ENCODE peak calls at places on chromosomes 3 and 15, in six cellular contexts. Q, U, H, T, W and P are unnamed samples.

GRCh38 chr15:92663250-92663951 is 7.8 kb upstream of the FAM174B start:
- DNase-seq in Q (no peak), U (no peak), H (no peak), T (no peak), W (no peak), P (no peak)

GRCh38 chr3:28950614-28951013 is 330.3 kb upstream of the RBMS3 start:
- DNase-seq in Q (no peak), U (no peak), H (no peak), T (no peak), W (no peak), P (no peak)

GRCh38 chr3:32820971-32821685 is 3.3 kb downstream of the TRIM71 start:
- DNase-seq in Q (no peak), U (no peak), H (no peak), T (no peak), W (no peak), P (no peak)

GRCh38 chr3:65650247-65650646 is 388.5 kb downstream of the MAGI1 start:
- DNase-seq in Q (no peak), U (no peak), H (no peak), T (no peak), W (no peak), P (no peak)

GRCh38 chr3:158896729-158897128 is 94.9 kb downstream of the MFSD1 start:
- DNase-seq in Q (no peak), U (no peak), H (no peak), T (no peak), W (no peak), P (no peak)

GRCh38 chr3:152127058-152127457 is 141.7 kb upstream of the MBNL1 start:
- DNase-seq in Q (no peak), U (no peak), H (no peak), T (no peak), W (no peak), P (no peak)

GRCh38 chr3:98906230-98906629 is 4.7 kb upstream of the DCBLD2 start:
- DNase-seq in Q (peak), U (no peak), H (no peak), T (no peak), W (no peak), P (no peak)

GRCh38 chr15:88450125-88450798 is 16.9 kb downstream of the MRPL46 start:
- DNase-seq in Q (peak), U (peak), H (peak), T (peak), W (peak), P (peak)

GRCh38 chr15:75065851-75066509 is 42.6 kb downstream of the PPCDC start:
- DNase-seq in Q (no peak), U (no peak), H (no peak), T (peak), W (peak), P (no peak)

GRCh38 chr15:75063338-75063737 is 39.9 kb downstream of the PPCDC start:
- DNase-seq in Q (no peak), U (no peak), H (no peak), T (no peak), W (no peak), P (no peak)

GRCh38 chr15:75062706-75063105 is 39.3 kb downstream of the PPCDC start:
- DNase-seq in Q (no peak), U (no peak), H (no peak), T (no peak), W (no peak), P (no peak)

GRCh38 chr15:75065467-75065850 is 42.1 kb downstream of the PPCDC start:
- DNase-seq in Q (no peak), U (no peak), H (no peak), T (peak), W (no peak), P (no peak)

GRCh38 chr15:75063889-75064288 is 40.5 kb downstream of the PPCDC start:
- DNase-seq in Q (no peak), U (no peak), H (no peak), T (no peak), W (no peak), P (no peak)
- TF ChIP-seq JUND in Q (no peak), U (no peak), H (no peak), T (no peak), W (no peak), P (no peak)

DNA sequence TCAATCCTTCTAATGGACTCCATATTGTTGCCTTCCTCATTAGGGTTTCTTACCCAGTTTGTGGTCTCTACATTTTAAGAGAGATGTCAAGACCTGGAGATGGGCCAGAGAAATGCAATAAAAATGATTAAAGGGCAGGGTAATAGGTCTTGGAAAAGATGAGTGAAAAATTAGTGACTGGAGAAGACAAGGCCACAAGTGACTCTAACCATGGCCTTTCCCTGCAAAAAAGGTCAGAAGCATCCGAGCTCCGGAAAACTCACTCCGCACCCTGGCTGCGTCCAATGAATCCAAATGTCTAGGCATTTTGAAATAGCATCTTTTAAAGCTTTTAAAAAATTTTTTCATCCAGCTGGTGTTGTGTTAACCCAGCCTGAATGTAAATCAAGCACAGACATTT is 152.9 kb downstream of the ARRDC4 start:
- DNase-seq in Q (no peak), U (no peak), H (no peak), T (no peak), W (no peak), P (no peak)
- TF ChIP-seq JUND in Q (no peak), U (no peak), H (no peak), T (no peak), W (no peak), P (no peak)

DNA sequence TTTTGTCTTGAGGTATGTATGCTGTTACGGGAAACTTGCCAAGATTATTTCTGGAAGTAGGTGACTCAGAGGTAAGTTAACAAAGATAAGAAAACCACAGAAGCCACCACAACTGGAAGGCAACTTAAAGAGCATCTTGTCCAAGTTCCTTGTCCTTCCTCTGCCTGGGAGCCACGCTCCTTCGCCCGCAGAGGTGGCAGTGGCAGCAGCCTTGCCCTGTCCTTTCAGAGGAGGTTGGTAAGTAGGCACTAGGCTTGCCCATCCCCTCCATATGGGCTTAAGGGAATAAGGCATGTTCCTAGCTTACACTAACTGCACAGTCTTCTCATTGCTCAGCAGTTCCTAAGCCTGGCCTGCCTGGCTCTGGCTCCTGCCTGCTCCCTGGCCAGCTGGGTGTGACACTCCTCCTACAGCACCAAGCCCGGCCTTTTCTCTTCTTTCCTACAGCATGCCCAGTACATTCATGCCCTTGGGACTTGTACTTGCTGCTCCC is 48.0 kb upstream of the RAB6B start:
- DNase-seq in Q (peak), U (no peak), H (no peak), T (no peak), W (peak), P (peak)
- TF ChIP-seq JUND in Q (peak), U (no peak), H (peak), T (no peak), W (peak), P (no peak)

GRCh38 chr15:79091204-79091867 is 756 bp upstream of the RASGRF1 start:
- DNase-seq in Q (no peak), U (no peak), H (peak), T (no peak), W (no peak), P (peak)

GRCh38 chr15:79089890-79090486 is 592 bp downstream of the RASGRF1 start:
- DNase-seq in Q (no peak), U (no peak), H (peak), T (no peak), W (no peak), P (peak)

GRCh38 chr15:79089331-79089889 is 1.2 kb downstream of the RASGRF1 start:
- DNase-seq in Q (no peak), U (no peak), H (peak), T (no peak), W (no peak), P (no peak)

GRCh38 chr15:79092382-79092781 is 1.8 kb upstream of the RASGRF1 start:
- DNase-seq in Q (no peak), U (no peak), H (no peak), T (no peak), W (no peak), P (no peak)

DNA sequence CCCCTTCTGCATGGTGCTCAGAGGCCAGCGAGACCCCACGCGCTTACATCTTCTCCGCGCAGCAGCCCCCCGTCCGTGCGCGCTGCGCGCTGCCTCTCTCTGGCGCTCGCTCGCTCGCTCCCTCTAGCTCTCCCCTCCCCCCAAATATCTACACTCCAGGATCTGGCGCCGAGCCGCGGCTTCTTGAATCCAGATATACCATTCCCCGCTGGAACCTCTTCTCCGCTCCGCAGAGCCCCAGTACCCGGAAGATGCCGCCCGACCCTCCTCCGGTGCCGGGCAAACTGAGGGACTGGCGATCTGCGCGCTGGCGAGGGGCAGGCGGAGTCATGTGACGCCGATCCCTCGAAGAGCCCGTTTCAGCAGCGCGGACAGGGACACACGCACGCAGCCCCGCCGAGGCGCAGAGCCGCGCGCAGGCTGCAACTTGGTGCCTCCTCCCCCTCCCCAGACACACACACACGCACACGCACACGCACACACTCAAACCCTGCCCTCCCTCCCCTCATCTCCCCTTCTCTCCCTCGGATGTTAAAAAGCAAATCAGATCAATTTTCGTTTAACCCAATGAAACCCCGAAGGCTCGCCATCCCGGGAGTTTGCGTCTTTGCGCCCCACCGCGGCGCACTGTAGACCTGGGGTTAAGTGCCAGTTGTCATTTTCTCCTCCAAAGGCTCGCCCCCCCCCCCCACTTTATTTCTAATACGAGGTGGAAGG is at the start of gene RASGRF1:
- DNase-seq in Q (no peak), U (no peak), H (peak), T (no peak), W (no peak), P (peak)
- TF ChIP-seq JUND in Q (no peak), U (no peak), H (no peak), T (no peak), W (no peak), P (no peak)

DNA sequence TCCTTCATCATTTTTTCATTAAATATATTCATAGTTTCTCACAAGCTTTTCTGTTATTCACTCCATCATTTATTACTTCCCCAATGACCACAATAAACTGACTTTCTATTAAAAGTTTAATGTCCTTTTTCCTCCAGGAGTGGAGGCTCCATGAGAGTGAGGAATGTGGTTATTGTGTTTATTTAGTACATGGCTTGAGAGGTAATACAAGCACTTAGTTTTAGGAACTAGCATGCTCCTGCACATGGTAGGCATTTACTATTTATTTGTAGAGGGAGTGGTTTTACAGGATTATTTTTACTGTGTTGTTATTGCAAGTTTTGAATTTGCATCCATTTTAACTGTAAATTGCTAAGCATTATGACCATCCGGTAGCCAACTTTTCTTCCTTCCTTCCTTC is 412.9 kb upstream of the SUCLG2 start:
- DNase-seq in Q (no peak), U (no peak), H (no peak), T (no peak), W (no peak), P (no peak)
- TF ChIP-seq JUND in Q (no peak), U (no peak), H (no peak), T (no peak), W (no peak), P (no peak)

GRCh38 chr3:165206454-165207266 is 10.5 kb upstream of the SLITRK3 start:
- DNase-seq in Q (peak), U (no peak), H (peak), T (peak), W (peak), P (peak)

GRCh38 chr3:165202995-165203394 is 6.8 kb upstream of the SLITRK3 start:
- DNase-seq in Q (no peak), U (no peak), H (no peak), T (no peak), W (no peak), P (no peak)

GRCh38 chr3:165196577-165197561 is 685 bp upstream of the SLITRK3 start:
- DNase-seq in Q (no peak), U (no peak), H (peak), T (no peak), W (no peak), P (no peak)

GRCh38 chr3:165204445-165204844 is 8.3 kb upstream of the SLITRK3 start:
- DNase-seq in Q (no peak), U (no peak), H (no peak), T (no peak), W (no peak), P (no peak)

GRCh38 chr3:165201964-165202363 is 5.8 kb upstream of the SLITRK3 start:
- DNase-seq in Q (no peak), U (no peak), H (no peak), T (no peak), W (no peak), P (no peak)
- TF ChIP-seq JUND in Q (no peak), U (no peak), H (no peak), T (no peak), W (no peak), P (no peak)

GRCh38 chr15:31256385-31257265 is 70.0 kb upstream of the KLF13 start:
- DNase-seq in Q (no peak), U (no peak), H (no peak), T (no peak), W (no peak), P (no peak)

GRCh38 chr15:31252386-31252785 is 74.2 kb upstream of the KLF13 start:
- DNase-seq in Q (no peak), U (no peak), H (no peak), T (no peak), W (no peak), P (no peak)

GRCh38 chr15:31255732-31256384 is 70.8 kb upstream of the KLF13 start:
- DNase-seq in Q (no peak), U (no peak), H (no peak), T (no peak), W (no peak), P (no peak)

GRCh38 chr15:31255176-31255510 is 71.5 kb upstream of the KLF13 start:
- DNase-seq in Q (no peak), U (no peak), H (no peak), T (no peak), W (no peak), P (no peak)

GRCh38 chr15:31254431-31255175 is 72.0 kb upstream of the KLF13 start:
- DNase-seq in Q (no peak), U (no peak), H (no peak), T (no peak), W (no peak), P (no peak)
- TF ChIP-seq JUND in Q (no peak), U (no peak), H (no peak), T (no peak), W (no peak), P (no peak)

GRCh38 chr3:149739396-149739795 is 12.9 kb downstream of the COMMD2 start:
- DNase-seq in Q (no peak), U (no peak), H (no peak), T (peak), W (no peak), P (no peak)
- TF ChIP-seq JUND in Q (no peak), U (no peak), H (no peak), T (no peak), W (no peak), P (no peak)